ENCODE peak calls at places on chromosomes 2 and 18, in eight cellular contexts. X is A549, M is cardiac fibroblast, U is spleen, Y is tibial artery, Q is prostate gland, N is psoas muscle, J is right lobe of liver. I is an unnamed sample.
A peak's percentile ranks its signal among the peaks of the same experiment; 100 is the strongest.

GRCh38 chr2:157830696-157831570 is 45.2 kb downstream of the ACVR1 start:
- DNase-seq in Q (peak; percentile 48), J (no peak), X (peak; percentile 75), U (no peak), Y (peak; percentile 57), N (no peak), M (peak; percentile 96), I (peak; percentile 97)

GRCh38 chr2:231710751-231711676 is 2.7 kb downstream of the PTMA start:
- DNase-seq in N (peak; percentile 47), X (no peak), U (peak; percentile 89), M (peak; percentile 28), Q (peak; percentile 20), Y (peak; percentile 48), J (peak; percentile 48), I (no peak)

GRCh38 chr2:119248311-119248710 is 24.7 kb downstream of the STEAP3 start:
- DNase-seq in M (peak; percentile 68), N (no peak), Y (no peak), U (no peak), J (no peak), Q (no peak), X (no peak), I (peak; percentile 93)

GRCh38 chr2:98253461-98254073 is 92.7 kb upstream of the CNGA3 start:
- DNase-seq in J (no peak), Y (no peak), U (no peak), Q (no peak), M (peak; percentile 47), X (no peak), N (no peak), I (peak; percentile 47)

GRCh38 chr2:209579236-209579749 is 155.4 kb downstream of the MAP2 start:
- DNase-seq in M (peak; percentile 50), N (no peak), U (no peak), Y (peak; percentile 27), Q (no peak), J (no peak), X (no peak), I (peak; percentile 4)

GRCh38 chr2:71923887-71924533 is 223.7 kb downstream of the CYP26B1 start:
- DNase-seq in N (peak; percentile 53), Y (peak; percentile 71), M (peak; percentile 84), Q (peak; percentile 69), J (peak; percentile 59), U (no peak), X (peak; percentile 83), I (peak; percentile 65)

GRCh38 chr2:189465076-189465475 is 23.8 kb downstream of the WDR75 start:
- DNase-seq in N (no peak), J (no peak), U (no peak), M (no peak), Y (no peak), Q (no peak), X (no peak), I (no peak)

GRCh38 chr2:41197781-41198180 is 745.9 kb upstream of the SLC8A1 start:
- DNase-seq in Y (no peak), Q (no peak), J (no peak), M (peak; percentile 29), U (no peak), X (no peak), N (no peak), I (peak; percentile 13)

GRCh38 chr2:36358317-36358659 is 2.7 kb downstream of the CRIM1 start:
- DNase-seq in U (no peak), X (no peak), Q (no peak), Y (no peak), J (no peak), N (no peak), M (peak; percentile 84), I (peak; percentile 60)

GRCh38 chr2:11014026-11014425 is 102.3 kb downstream of the KCNF1 start:
- DNase-seq in Q (no peak), M (no peak), Y (no peak), J (no peak), N (no peak), X (no peak), U (no peak), I (no peak)

GRCh38 chr18:8835556-8835955 is 130.2 kb downstream of the MTCL1 start:
- DNase-seq in N (peak; percentile 35), Y (no peak), Q (no peak), U (no peak), J (peak; percentile 35), X (no peak), M (peak; percentile 13), I (peak; percentile 49)

GRCh38 chr2:3126686-3127278 is 250.8 kb downstream of the EIPR1 start:
- DNase-seq in U (peak; percentile 45), X (no peak), Y (no peak), Q (no peak), M (no peak), J (no peak), N (no peak), I (no peak)

GRCh38 chr2:232854082-232854481 is 16.0 kb upstream of the SNORC start:
- DNase-seq in J (peak; percentile 50), Y (no peak), M (peak; percentile 79), N (no peak), U (no peak), Q (no peak), X (peak; percentile 84), I (peak; percentile 90)

GRCh38 chr18:6601241-6601640 is 128.3 kb upstream of the ARHGAP28 start:
- DNase-seq in U (no peak), X (no peak), J (no peak), M (peak; percentile 2), Y (no peak), Q (no peak), N (no peak), I (no peak)

GRCh38 chr2:188410504-188411235 is 119.0 kb downstream of the GULP1 start:
- DNase-seq in U (no peak), M (peak; percentile 44), J (no peak), Y (no peak), N (no peak), X (peak; percentile 23), Q (no peak), I (peak; percentile 72)

GRCh38 chr2:128604045-128604444 is 285.4 kb upstream of the HS6ST1 start:
- DNase-seq in U (peak; percentile 60), X (no peak), Y (no peak), J (no peak), N (no peak), Q (no peak), M (no peak), I (no peak)

GRCh38 chr18:14124689-14125088 is 7.5 kb downstream of the ZNF519 start:
- DNase-seq in N (no peak), Y (no peak), U (no peak), Q (no peak), X (no peak), M (no peak), J (no peak), I (no peak)
- H3K4me3 ChIP-seq in N (no peak overlapping the region), Y (no peak overlapping the region), U (no peak overlapping the region), Q (no peak overlapping the region), X (no peak overlapping the region), M (no peak overlapping the region), J (no peak overlapping the region), I (no peak overlapping the region)

GRCh38 chr18:75643083-75643482 is 215.6 kb upstream of the SMIM21 start:
- DNase-seq in M (no peak), U (no peak), Y (no peak), X (no peak), Q (no peak), N (no peak), J (no peak), I (no peak)

GRCh38 chr18:75635096-75635495 is 207.6 kb upstream of the SMIM21 start:
- DNase-seq in J (no peak), N (no peak), X (no peak), M (no peak), Y (no peak), Q (no peak), U (no peak), I (no peak)

GRCh38 chr18:75639468-75639831 is 211.9 kb upstream of the SMIM21 start:
- DNase-seq in Y (no peak), U (no peak), Q (no peak), M (no peak), X (no peak), N (no peak), J (no peak), I (no peak)

GRCh38 chr18:75638597-75639467 is 211.3 kb upstream of the SMIM21 start:
- DNase-seq in Y (no peak), M (peak; percentile 32), N (no peak), U (no peak), Q (no peak), X (no peak), J (no peak), I (peak; percentile 64)

GRCh38 chr18:75638223-75638596 is 210.7 kb upstream of the SMIM21 start:
- DNase-seq in X (no peak), N (no peak), U (no peak), J (no peak), Q (no peak), M (peak; percentile 60), Y (no peak), I (peak; percentile 66)
- TF ChIP-seq CTCF in X (no peak), N (no peak), U (no peak), J (no peak), Q (no peak), M (peak; percentile 34), Y (no peak), I (peak; percentile 41)

GRCh38 chr2:69694894-69695849 is 46.8 kb upstream of the ANXA4 start:
- DNase-seq in J (no peak), Q (no peak), X (peak; percentile 78), Y (no peak), U (no peak), N (no peak), M (peak; percentile 76), I (peak; percentile 56)

GRCh38 chr2:69695850-69696216 is 46.1 kb upstream of the ANXA4 start:
- DNase-seq in J (no peak), U (no peak), Y (no peak), M (no peak), Q (no peak), X (no peak), N (no peak), I (no peak)

GRCh38 chr2:69693059-69693458 is 48.9 kb upstream of the ANXA4 start:
- DNase-seq in Q (no peak), J (no peak), X (no peak), Y (no peak), M (no peak), U (no peak), N (no peak), I (no peak)

GRCh38 chr2:69692424-69692823 is 48.9 kb upstream of the AAK1 start:
- DNase-seq in J (no peak), X (no peak), Q (no peak), U (no peak), M (peak; percentile 72), Y (no peak), N (no peak), I (peak; percentile 62)

GRCh38 chr2:69693472-69694450 is 48.2 kb upstream of the ANXA4 start:
- DNase-seq in Y (no peak), N (no peak), M (no peak), Q (no peak), X (no peak), J (no peak), U (peak; percentile 86), I (no peak)
- H3K4me3 ChIP-seq in Y (no peak overlapping the region), N (no peak overlapping the region), M (no peak overlapping the region), Q (no peak overlapping the region), X (no peak overlapping the region), J (no peak overlapping the region), U (peak overlapping the region; percentile 55), I (no peak overlapping the region)

GRCh38 chr18:24397694-24398365 is at the start of gene OSBPL1A:
- DNase-seq in N (peak; percentile 93), U (peak; percentile 96), X (peak; percentile 86), J (peak; percentile 97), Y (peak; percentile 93), Q (peak; percentile 95), M (peak; percentile 89), I (peak; percentile 83)
- TF ChIP-seq CTCF in N (no peak), U (no peak), X (no peak), J (no peak), Y (no peak), Q (no peak), M (no peak), I (no peak)